ENCODE peak calls at places on chromosomes 2 and 18, in six cellular contexts. H, K, X, V, D and T are unnamed samples.

GRCh38 chr18:11994708-11995444 is 13.6 kb downstream of the IMPA2 start:
- DNase-seq in H (peak), K (no peak), X (no peak), V (no peak), D (peak), T (peak)

GRCh38 chr2:65075605-65076344 is 19.6 kb downstream of the CEP68 start:
- DNase-seq in H (no peak), K (peak), X (no peak), V (peak), D (peak), T (no peak)

GRCh38 chr18:51127664-51128063 is 69.8 kb downstream of the MEX3C start:
- DNase-seq in H (no peak), K (no peak), X (no peak), V (no peak), D (no peak), T (no peak)

GRCh38 chr2:108449410-108450200 is 599 bp downstream of the GCC2 start:
- DNase-seq in H (peak), K (peak), X (no peak), V (peak), D (peak), T (peak)

GRCh38 chr2:218013289-218013688 is 10.5 kb upstream of the TNS1 start:
- DNase-seq in H (no peak), K (no peak), X (no peak), V (no peak), D (no peak), T (no peak)

GRCh38 chr2:26581266-26581990 is 59.7 kb downstream of the CIB4 start:
- DNase-seq in H (no peak), K (no peak), X (no peak), V (no peak), D (no peak), T (no peak)

GRCh38 chr2:62545261-62545660 is 39.3 kb upstream of the TMEM17 start:
- DNase-seq in H (no peak), K (no peak), X (no peak), V (no peak), D (no peak), T (no peak)

GRCh38 chr2:197304556-197305011 is 6.0 kb downstream of the ANKRD44 start:
- DNase-seq in H (no peak), K (no peak), X (no peak), V (no peak), D (no peak), T (peak)

GRCh38 chr2:70133521-70134348 is 46.5 kb downstream of the PCBP1 start:
- DNase-seq in H (no peak), K (peak), X (no peak), V (no peak), D (no peak), T (peak)

GRCh38 chr2:86052676-86053075 is 53.0 kb downstream of the POLR1A start:
- DNase-seq in H (no peak), K (no peak), X (no peak), V (no peak), D (no peak), T (no peak)

GRCh38 chr18:77115461-77115907 is 17.1 kb downstream of the MBP start:
- DNase-seq in H (no peak), K (no peak), X (no peak), V (no peak), D (no peak), T (no peak)

GRCh38 chr2:38666578-38666926 is 638 bp downstream of the GALM start:
- DNase-seq in H (no peak), K (no peak), X (no peak), V (peak), D (peak), T (peak)

GRCh38 chr18:42052137-42052708 is 97.2 kb downstream of the PIK3C3 start:
- DNase-seq in H (no peak), K (peak), X (no peak), V (no peak), D (no peak), T (peak)

GRCh38 chr2:104429978-104430740 is 423.8 kb upstream of the POU3F3 start:
- DNase-seq in H (no peak), K (no peak), X (no peak), V (no peak), D (no peak), T (no peak)

GRCh38 chr2:28333606-28334526 is 58.8 kb upstream of the FOSL2 start:
- DNase-seq in H (no peak), K (no peak), X (no peak), V (no peak), D (no peak), T (no peak)

GRCh38 chr2:43905871-43906270 is 67.1 kb downstream of the ABCG8 start:
- DNase-seq in H (no peak), K (no peak), X (no peak), V (no peak), D (no peak), T (no peak)

GRCh38 chr18:13540783-13541182 is 185.6 kb downstream of the FAM210A start:
- DNase-seq in H (no peak), K (no peak), X (no peak), V (no peak), D (no peak), T (no peak)

GRCh38 chr2:42770288-42771131 is 6.6 kb upstream of the OXER1 start:
- DNase-seq in H (peak), K (peak), X (no peak), V (peak), D (peak), T (peak)

GRCh38 chr18:60555629-60556028 is 183.1 kb upstream of the MC4R start:
- DNase-seq in H (no peak), K (no peak), X (no peak), V (no peak), D (no peak), T (peak)

GRCh38 chr18:57433492-57434176 is 1.5 kb upstream of the ONECUT2 start:
- DNase-seq in H (peak), K (no peak), X (no peak), V (no peak), D (no peak), T (no peak)

GRCh38 chr2:33859191-33859590 is 260.1 kb upstream of the FAM98A start:
- DNase-seq in H (no peak), K (no peak), X (no peak), V (no peak), D (no peak), T (no peak)

GRCh38 chr2:145748927-145749326 is 1229.0 kb upstream of the ZEB2 start:
- DNase-seq in H (no peak), K (no peak), X (no peak), V (no peak), D (no peak), T (no peak)

GRCh38 chr18:10299686-10300085 is 154.7 kb upstream of the APCDD1 start:
- DNase-seq in H (no peak), K (no peak), X (no peak), V (no peak), D (no peak), T (peak)

GRCh38 chr2:59732861-59733603 is 820.4 kb downstream of the BCL11A start:
- DNase-seq in H (no peak), K (no peak), X (no peak), V (no peak), D (no peak), T (no peak)

GRCh38 chr2:12712871-12713270 is 3.9 kb upstream of the TRIB2 start:
- DNase-seq in H (no peak), K (no peak), X (no peak), V (no peak), D (no peak), T (no peak)

GRCh38 chr2:197705912-197706838 is 1.0 kb downstream of the MARS2 start:
- DNase-seq in H (no peak), K (no peak), X (no peak), V (no peak), D (peak), T (peak)

GRCh38 chr2:199019898-199020507 is 437.7 kb downstream of the SATB2 start:
- DNase-seq in H (peak), K (no peak), X (no peak), V (no peak), D (peak), T (peak)

GRCh38 chr2:41806286-41806685 is 241.5 kb upstream of the PKDCC start:
- DNase-seq in H (peak), K (no peak), X (no peak), V (no peak), D (peak), T (no peak)

GRCh38 chr2:57373530-57373929 is 673.1 kb upstream of the VRK2 start:
- DNase-seq in H (peak), K (peak), X (no peak), V (no peak), D (no peak), T (no peak)
- TF ChIP-seq MYC in H (no peak), K (no peak), X (no peak), V (no peak), D (no peak), T (no peak)

DNA sequence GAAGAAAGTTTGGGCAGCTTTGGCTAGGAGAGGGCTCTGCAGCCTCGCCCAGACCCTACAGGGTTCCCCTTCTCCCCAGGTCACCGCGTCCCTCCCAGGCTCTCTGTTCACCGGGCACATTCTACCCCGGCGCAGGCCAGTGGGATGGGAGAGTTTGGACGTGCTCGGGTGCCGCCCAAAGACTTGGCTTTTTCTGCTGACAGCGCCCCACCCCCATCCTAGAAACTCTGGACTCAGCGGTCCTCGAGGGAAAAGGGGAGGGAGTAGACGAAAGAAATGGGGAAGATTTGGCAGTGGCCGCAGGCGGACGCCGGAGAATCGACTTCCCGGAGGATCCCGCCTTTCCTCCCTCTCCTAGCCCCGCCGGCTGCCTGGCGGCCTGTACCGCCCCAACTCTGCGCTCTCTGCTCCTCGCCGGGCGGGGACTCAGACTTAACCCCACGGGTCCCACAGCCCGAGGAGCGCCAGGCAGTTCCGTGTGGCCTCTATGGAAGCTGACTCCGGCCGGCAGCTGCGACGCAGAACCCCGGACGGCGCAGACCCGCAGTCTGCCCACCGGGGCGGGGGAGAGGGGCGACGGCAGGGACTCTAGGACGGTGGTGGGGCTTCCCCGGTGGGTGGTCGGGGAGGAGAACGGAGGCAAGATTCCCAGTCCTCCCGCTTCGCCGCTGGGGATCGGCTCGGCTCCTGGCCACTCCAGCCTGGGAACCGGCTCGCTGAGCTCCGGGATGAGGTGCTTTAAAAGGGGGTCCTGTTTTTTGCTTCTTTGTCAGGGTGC is 865 bp upstream of the SIX2 start:
- DNase-seq in H (peak), K (peak), X (no peak), V (no peak), D (no peak), T (no peak)
- TF ChIP-seq MYC in H (no peak), K (no peak), X (no peak), V (no peak), D (no peak), T (no peak)

DNA sequence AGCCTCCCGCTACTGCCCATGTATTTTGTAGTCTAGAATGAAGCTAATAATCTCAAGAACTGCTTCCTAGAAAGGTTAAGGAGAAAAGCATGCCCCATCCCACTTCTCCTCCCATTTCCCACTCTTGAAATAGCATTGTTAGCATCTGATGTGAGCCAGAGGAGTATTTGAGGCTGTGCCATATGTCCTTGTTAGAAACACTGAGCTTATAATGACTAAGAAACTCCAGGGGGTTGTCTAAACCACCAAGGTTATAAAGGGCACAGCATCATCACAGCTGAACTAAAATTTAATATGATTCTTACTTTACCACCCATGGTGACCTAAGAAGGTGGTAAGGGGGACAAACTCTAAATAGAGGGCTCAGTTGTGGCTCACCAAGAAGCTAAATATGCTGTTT is 16.6 kb downstream of the TSPYL6 start:
- DNase-seq in H (no peak), K (no peak), X (no peak), V (no peak), D (no peak), T (no peak)
- TF ChIP-seq MYC in H (no peak), K (no peak), X (no peak), V (no peak), D (no peak), T (no peak)

GRCh38 chr18:43303376-43303775 is 26.1 kb upstream of the SYT4 start:
- DNase-seq in H (no peak), K (no peak), X (no peak), V (no peak), D (no peak), T (no peak)
- TF ChIP-seq MYC in H (no peak), K (no peak), X (no peak), V (no peak), D (no peak), T (no peak)

GRCh38 chr2:209818939-209819338 is 47.3 kb downstream of the UNC80 start:
- DNase-seq in H (no peak), K (no peak), X (no peak), V (no peak), D (no peak), T (no peak)

GRCh38 chr2:209823484-209823883 is 51.9 kb downstream of the UNC80 start:
- DNase-seq in H (no peak), K (no peak), X (no peak), V (no peak), D (no peak), T (no peak)

GRCh38 chr2:209817818-209818420 is 46.3 kb downstream of the UNC80 start:
- DNase-seq in H (no peak), K (peak), X (no peak), V (no peak), D (no peak), T (no peak)
- TF ChIP-seq MYC in H (no peak), K (no peak), X (no peak), V (no peak), D (no peak), T (no peak)

GRCh38 chr2:40361478-40361877 is 90.4 kb downstream of the SLC8A1 start:
- DNase-seq in H (no peak), K (no peak), X (no peak), V (no peak), D (no peak), T (no peak)

GRCh38 chr2:40360652-40361051 is 91.2 kb downstream of the SLC8A1 start:
- DNase-seq in H (peak), K (no peak), X (no peak), V (no peak), D (no peak), T (no peak)

GRCh38 chr2:40355451-40355850 is 96.4 kb downstream of the SLC8A1 start:
- DNase-seq in H (no peak), K (no peak), X (no peak), V (no peak), D (no peak), T (no peak)

GRCh38 chr2:40357667-40358066 is 94.2 kb downstream of the SLC8A1 start:
- DNase-seq in H (no peak), K (no peak), X (no peak), V (no peak), D (no peak), T (no peak)

DNA sequence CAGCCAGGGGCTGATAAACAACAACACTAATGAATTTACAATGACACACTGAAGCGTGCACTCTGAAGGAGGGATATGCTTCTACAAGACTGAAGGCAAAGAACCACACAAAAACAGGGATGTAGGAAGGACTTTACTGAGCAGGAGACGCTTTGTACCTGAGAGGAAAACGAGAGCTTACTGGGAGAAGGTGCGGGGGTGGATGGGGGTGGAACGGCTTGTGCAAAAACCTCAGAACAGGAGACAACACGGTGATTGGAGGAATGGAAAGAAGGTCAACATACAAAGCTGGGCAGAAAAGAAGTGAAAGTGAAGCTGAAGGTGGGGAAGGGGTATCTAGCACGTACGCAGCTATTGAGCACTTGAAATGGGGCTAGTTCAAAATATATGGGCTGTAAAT is 93.1 kb downstream of the SLC8A1 start:
- DNase-seq in H (no peak), K (no peak), X (no peak), V (no peak), D (no peak), T (no peak)
- TF ChIP-seq MYC in H (no peak), K (no peak), X (no peak), V (no peak), D (no peak), T (no peak)

GRCh38 chr2:177169810-177170514 is 42.6 kb upstream of the HNRNPA3 start:
- DNase-seq in H (no peak), K (peak), X (peak), V (no peak), D (peak), T (no peak)

GRCh38 chr2:177174456-177174855 is 38.1 kb upstream of the HNRNPA3 start:
- DNase-seq in H (no peak), K (no peak), X (no peak), V (no peak), D (no peak), T (no peak)

GRCh38 chr2:177172034-177172880 is 40.3 kb upstream of the HNRNPA3 start:
- DNase-seq in H (peak), K (peak), X (no peak), V (no peak), D (peak), T (no peak)

GRCh38 chr2:177175917-177176668 is 36.5 kb upstream of the HNRNPA3 start:
- DNase-seq in H (no peak), K (no peak), X (no peak), V (no peak), D (peak), T (no peak)

DNA sequence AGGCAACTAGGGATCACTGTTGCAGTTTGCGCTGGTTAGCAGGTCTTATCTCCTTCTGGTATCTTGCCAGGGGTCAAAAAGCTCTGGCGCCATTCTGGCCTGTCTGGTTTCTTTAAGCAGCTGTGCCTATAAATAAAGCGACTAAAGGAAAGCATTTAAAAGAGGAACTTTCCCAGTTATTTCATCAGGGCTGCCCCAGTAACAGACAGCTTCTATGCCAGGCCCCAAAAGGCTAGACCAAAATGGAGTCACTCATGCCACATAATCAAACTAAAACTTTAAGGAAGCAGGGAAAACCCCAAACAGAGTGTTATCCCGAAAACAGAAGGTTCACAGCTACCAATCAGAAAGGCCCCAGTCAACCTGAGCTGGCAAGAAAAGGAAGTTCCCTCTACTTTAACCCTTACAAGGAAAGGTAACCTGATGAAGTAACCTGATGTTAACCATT is 41.2 kb upstream of the HNRNPA3 start:
- DNase-seq in H (no peak), K (peak), X (no peak), V (no peak), D (no peak), T (peak)
- TF ChIP-seq MYC in H (no peak), K (no peak), X (no peak), V (no peak), D (no peak), T (no peak)